ENCODE peak calls at places on chromosomes 13 and 19, in four cellular contexts. I, R, V and L are unnamed samples.

GRCh38 chr13:103078145-103078544 is 11.9 kb upstream of the SLC10A2 start:
- DNase-seq in I (no peak), R (no peak), V (no peak), L (no peak)

GRCh38 chr13:109646423-109646822 is 140.0 kb downstream of the IRS2 start:
- DNase-seq in V (no peak), I (no peak), R (no peak), L (no peak)

GRCh38 chr13:98050041-98050466 is 92.8 kb upstream of the FARP1 start:
- DNase-seq in I (no peak), R (peak), V (peak), L (no peak)

GRCh38 chr19:6253886-6254285 is 25.9 kb downstream of the MLLT1 start:
- DNase-seq in V (no peak), R (no peak), I (no peak), L (no peak)

GRCh38 chr13:33322965-33323668 is 37.6 kb upstream of the STARD13 start:
- DNase-seq in R (no peak), I (no peak), V (no peak), L (no peak)

GRCh38 chr13:106610511-106610910 is 42.6 kb upstream of the ARGLU1 start:
- DNase-seq in V (no peak), I (no peak), R (no peak), L (no peak)

GRCh38 chr19:38394488-38394887 is 6.0 kb downstream of the SPRED3 start:
- DNase-seq in R (no peak), V (peak), I (no peak), L (peak)

GRCh38 chr19:45506991-45507863 is at the start of gene VASP:
- DNase-seq in R (peak), I (peak), V (peak), L (peak)

GRCh38 chr19:8640402-8641004 is 10.1 kb downstream of the NFILZ start:
- DNase-seq in V (peak), I (no peak), R (peak), L (no peak)

GRCh38 chr19:1742989-1743696 is 10.2 kb upstream of the ONECUT3 start:
- DNase-seq in I (no peak), V (no peak), R (no peak), L (no peak)

GRCh38 chr13:20118268-20119140 is 42.3 kb downstream of the GJA3 start:
- DNase-seq in R (peak), I (peak), V (no peak), L (peak)

GRCh38 chr19:38210458-38210987 is 13.5 kb downstream of the DPF1 start:
- DNase-seq in I (peak), R (no peak), V (no peak), L (peak)

GRCh38 chr13:75308222-75308621 is 173.7 kb downstream of the TBC1D4 start:
- DNase-seq in I (no peak), V (no peak), R (no peak), L (no peak)

GRCh38 chr13:32645854-32646253 is 59.6 kb downstream of the PDS5B start:
- DNase-seq in R (no peak), I (no peak), V (no peak), L (no peak)

GRCh38 chr19:29502581-29502850 is 23.3 kb upstream of the VSTM2B start:
- DNase-seq in V (no peak), I (no peak), R (no peak), L (no peak)

GRCh38 chr13:70893832-70894231 is 785.6 kb upstream of the KLHL1 start:
- DNase-seq in I (no peak), R (no peak), V (no peak), L (no peak)

GRCh38 chr13:51679616-51680015 is 95.4 kb downstream of the WDFY2 start:
- DNase-seq in R (no peak), I (no peak), V (no peak), L (no peak)

GRCh38 chr13:59842507-59842906 is 321.2 kb downstream of the DIAPH3 start:
- DNase-seq in R (no peak), I (no peak), V (no peak), L (no peak)

GRCh38 chr13:35140831-35141230 is 198.8 kb downstream of the NBEA start:
- DNase-seq in V (no peak), I (no peak), R (no peak), L (no peak)

GRCh38 chr19:27679399-27679798 is 1533.6 kb downstream of the UQCRFS1 start:
- DNase-seq in V (no peak), R (no peak), I (no peak), L (no peak)

GRCh38 chr13:36130542-36131214 is 504 bp downstream of the DCLK1 start:
- DNase-seq in I (no peak), R (no peak), V (no peak), L (peak)

GRCh38 chr19:1177322-1178114 is 3.5 kb upstream of the SBNO2 start:
- DNase-seq in R (peak), V (no peak), I (no peak), L (no peak)

GRCh38 chr19:41427647-41428480 is 690 bp upstream of the B3GNT8 start:
- DNase-seq in V (no peak), R (no peak), I (peak), L (peak)

GRCh38 chr13:97004886-97005285 is 10.6 kb upstream of the OXGR1 start:
- DNase-seq in V (no peak), I (no peak), R (no peak), L (no peak)

GRCh38 chr13:108508263-108508662 is 121.1 kb upstream of the MYO16 start:
- DNase-seq in I (no peak), V (peak), R (peak), L (no peak)

GRCh38 chr13:113654175-113654560 is 3.8 kb downstream of the ATP4B start:
- DNase-seq in I (no peak), R (no peak), V (no peak), L (peak)

GRCh38 chr13:31722684-31723083 is 16.6 kb upstream of the RXFP2 start:
- DNase-seq in V (no peak), R (no peak), I (no peak), L (no peak)

GRCh38 chr13:102914629-102914935 is 68.8 kb downstream of the ERCC5 start:
- DNase-seq in R (no peak), V (no peak), I (no peak), L (no peak)

GRCh38 chr13:30153871-30154426 is 153.4 kb downstream of the KATNAL1 start:
- DNase-seq in V (no peak), R (no peak), I (no peak), L (peak)
- TF ChIP-seq JUN in V (no peak), R (no peak), I (no peak), L (no peak)

DNA sequence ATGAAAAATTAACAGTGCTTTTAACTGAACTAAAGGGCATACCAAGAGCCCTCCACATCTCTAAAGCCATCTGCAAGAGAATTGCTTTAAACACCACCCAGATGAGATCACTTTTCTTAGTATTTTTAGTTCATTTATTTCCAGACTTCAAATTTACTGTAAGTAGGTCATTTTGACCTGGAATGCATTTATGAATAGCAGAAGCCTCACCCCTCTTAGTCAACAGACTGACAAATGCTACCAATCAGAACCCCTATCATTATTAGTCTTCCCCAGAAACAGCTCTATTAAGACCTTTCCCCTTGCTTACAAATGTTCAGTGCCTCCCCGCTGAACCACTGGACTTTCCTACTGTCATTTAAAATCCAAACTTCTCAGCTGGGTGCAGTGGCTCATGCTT is 27.3 kb downstream of the RUBCNL start:
- DNase-seq in I (no peak), R (peak), V (no peak), L (no peak)
- TF ChIP-seq NR3C1 in I (no peak), R (no peak), V (no peak), L (no peak)

GRCh38 chr13:110757296-110757695 is 43.8 kb downstream of the ING1 start:
- DNase-seq in R (no peak), V (no peak), I (no peak), L (no peak)

GRCh38 chr13:110760611-110761010 is 47.1 kb downstream of the ING1 start:
- DNase-seq in R (no peak), I (no peak), V (no peak), L (no peak)

GRCh38 chr13:110756268-110756667 is 42.8 kb downstream of the ING1 start:
- DNase-seq in V (no peak), I (no peak), R (peak), L (no peak)

GRCh38 chr13:110758195-110758594 is 44.7 kb downstream of the ING1 start:
- DNase-seq in I (no peak), V (no peak), R (no peak), L (no peak)

DNA sequence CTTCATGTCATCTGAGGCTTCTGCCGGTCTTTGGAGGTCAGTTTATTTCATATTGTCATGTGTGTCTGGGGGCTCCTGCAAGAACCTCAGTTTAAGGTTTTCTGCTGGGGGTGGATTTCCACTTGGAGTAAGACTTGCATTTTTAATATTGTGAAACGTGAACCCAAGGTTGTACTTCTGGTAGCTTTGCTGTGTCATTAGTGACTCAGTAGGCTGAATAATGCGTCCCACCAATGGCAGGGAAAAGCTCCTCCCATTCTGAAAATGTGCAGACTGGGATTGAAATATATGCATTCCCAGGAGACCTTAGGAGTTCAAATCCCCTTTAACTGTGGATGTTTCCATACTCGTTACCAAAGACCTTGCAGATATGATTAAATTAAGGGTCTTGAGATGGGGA is 46.2 kb downstream of the ING1 start:
- DNase-seq in V (no peak), R (no peak), I (no peak), L (no peak)
- TF ChIP-seq JUN in V (no peak), R (no peak), I (no peak), L (no peak)

DNA sequence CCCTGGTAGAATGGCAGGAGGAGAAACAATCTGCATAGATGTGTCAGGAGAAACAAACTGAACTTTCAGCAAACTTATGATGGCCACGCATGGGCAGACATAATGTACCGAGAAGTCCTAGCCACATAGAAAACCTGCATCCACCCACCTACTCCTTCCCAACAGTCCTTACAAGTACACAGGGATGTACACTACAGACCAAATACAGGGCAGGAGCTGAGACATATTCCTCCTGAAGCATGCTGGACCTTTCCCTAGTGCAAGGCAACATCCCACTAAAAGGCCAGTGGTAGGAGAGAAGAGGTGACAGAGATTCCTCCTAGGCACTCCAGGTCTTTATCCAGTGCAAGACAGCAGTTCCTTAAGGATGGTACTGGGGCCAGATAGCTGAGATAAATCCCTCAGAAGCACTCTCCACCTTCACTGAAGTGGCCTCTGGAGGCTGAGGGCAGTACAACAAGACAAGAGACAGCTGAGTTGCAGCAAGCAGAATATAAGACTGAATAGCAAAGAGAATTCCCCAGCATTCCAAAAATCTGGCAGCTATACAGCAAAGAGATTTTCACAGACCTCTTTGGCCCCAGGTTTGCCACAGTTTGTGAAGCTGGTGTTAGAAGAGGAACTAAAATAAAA is 18.3 kb downstream of the VWA8 start:
- DNase-seq in V (no peak), I (no peak), R (peak), L (peak)
- TF ChIP-seq NR3C1 in V (no peak), I (no peak), R (no peak), L (no peak)

DNA sequence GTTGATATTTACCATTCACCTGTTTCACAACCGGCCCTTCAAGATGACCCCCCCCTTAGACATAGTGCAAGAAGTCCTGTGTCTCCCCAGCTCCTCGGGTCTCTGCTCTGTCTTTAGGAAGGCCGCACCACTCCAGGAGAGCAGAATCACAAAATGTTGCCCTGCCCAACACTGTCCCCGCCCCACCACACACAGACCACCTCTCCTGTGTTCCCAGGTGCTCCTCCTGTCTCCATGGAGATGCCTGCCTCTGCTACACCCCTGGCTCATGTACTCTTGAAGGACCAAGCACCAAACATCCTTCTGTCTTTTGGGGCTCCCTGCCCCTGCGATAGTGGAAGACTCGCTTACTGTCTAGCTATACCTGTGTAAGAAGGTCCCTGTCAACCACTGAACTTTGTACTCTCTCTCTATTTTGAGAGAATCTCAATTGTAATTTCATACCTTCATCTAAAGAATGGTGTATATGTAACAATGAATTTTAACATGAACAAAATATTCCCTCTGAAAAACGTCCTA is 9.6 kb upstream of the TNFRSF19 start:
- DNase-seq in V (no peak), R (no peak), I (no peak), L (no peak)
- TF ChIP-seq JUN in V (no peak), R (no peak), I (no peak), L (no peak)

GRCh38 chr19:42508892-42509444 is 19.3 kb downstream of the CEACAM1 start:
- DNase-seq in V (no peak), I (no peak), R (no peak), L (no peak)
- TF ChIP-seq NR3C1 in V (no peak), I (no peak), R (no peak), L (no peak)